ENCODE peak calls at places on chromosome 14, in ten cellular contexts. N, V, U, W, G, O, L, T, J and Z are unnamed samples.

GRCh38 chr14:60508707-60509437 is at the start of gene SIX6:
- DNase-seq in N (peak), O (no peak), G (no peak), U (no peak), J (no peak), L (peak), T (no peak), W (no peak), V (no peak), Z (peak)

GRCh38 chr14:52974406-52974805 is 23.6 kb upstream of the FERMT2 start:
- DNase-seq in U (no peak), T (no peak), N (peak), W (no peak), G (no peak), V (no peak), L (no peak), O (no peak), J (no peak), Z (no peak)

GRCh38 chr14:69317780-69318179 is 57.8 kb downstream of the GALNT16 start:
- DNase-seq in O (no peak), U (no peak), J (no peak), V (no peak), N (no peak), W (no peak), T (no peak), G (peak), L (peak), Z (no peak)

GRCh38 chr14:29892327-29892726 is 35.3 kb downstream of the PRKD1 start:
- DNase-seq in T (no peak), O (no peak), W (no peak), L (no peak), V (no peak), J (no peak), U (no peak), G (no peak), N (peak), Z (no peak)

GRCh38 chr14:97788364-97788763 is 991.2 kb downstream of the VRK1 start:
- DNase-seq in T (no peak), G (no peak), U (no peak), V (no peak), J (no peak), O (no peak), L (no peak), N (no peak), W (no peak), Z (no peak)

GRCh38 chr14:80095623-80096022 is 115.7 kb downstream of the DIO2 start:
- DNase-seq in O (no peak), U (peak), N (peak), L (no peak), T (no peak), W (no peak), J (no peak), G (no peak), V (no peak), Z (no peak)

GRCh38 chr14:68018598-68018997 is 199.0 kb downstream of the RAD51B start:
- DNase-seq in U (no peak), N (no peak), W (no peak), T (no peak), O (no peak), J (no peak), G (no peak), L (no peak), V (no peak), Z (no peak)

GRCh38 chr14:58981840-58982239 is 206.6 kb upstream of the DAAM1 start:
- DNase-seq in J (no peak), N (no peak), O (no peak), L (no peak), G (no peak), W (no peak), V (no peak), U (no peak), T (no peak), Z (no peak)

GRCh38 chr14:89908712-89909450 is 45.6 kb downstream of the EFCAB11 start:
- DNase-seq in N (no peak), O (no peak), W (no peak), J (no peak), V (no peak), T (no peak), U (no peak), G (no peak), L (no peak), Z (no peak)

GRCh38 chr14:76776306-76777251 is 15.3 kb downstream of the VASH1 start:
- DNase-seq in V (no peak), U (no peak), N (no peak), G (peak), T (no peak), L (no peak), J (no peak), W (no peak), O (no peak), Z (no peak)

GRCh38 chr14:77036484-77037337 is 8.2 kb upstream of the IRF2BPL start:
- DNase-seq in J (no peak), T (no peak), W (no peak), O (no peak), U (no peak), N (no peak), V (no peak), L (no peak), G (peak), Z (no peak)

GRCh38 chr14:59920378-59920683 is 387 bp downstream of the LRRC9 start:
- DNase-seq in N (no peak), O (no peak), W (no peak), J (no peak), V (no peak), U (no peak), T (no peak), G (no peak), L (peak), Z (no peak)

GRCh38 chr14:57261604-57262003 is 7.1 kb downstream of the EXOC5 start:
- DNase-seq in W (no peak), O (no peak), T (no peak), L (no peak), V (no peak), J (no peak), N (no peak), U (no peak), G (peak), Z (no peak)

GRCh38 chr14:32038876-32039275 is 38.2 kb upstream of the ARHGAP5 start:
- DNase-seq in O (no peak), N (peak), V (no peak), W (no peak), T (no peak), G (no peak), J (no peak), U (no peak), L (no peak), Z (no peak)

GRCh38 chr14:42527141-42527540 is 920.5 kb downstream of the LRFN5 start:
- DNase-seq in J (no peak), V (no peak), T (no peak), U (no peak), N (no peak), L (no peak), W (no peak), G (no peak), O (no peak), Z (no peak)

GRCh38 chr14:64762044-64763034 is 58.1 kb downstream of the PLEKHG3 start:
- DNase-seq in W (peak), N (peak), L (no peak), J (no peak), T (peak), V (no peak), O (peak), G (no peak), U (peak), Z (peak)

GRCh38 chr14:68659021-68659931 is 133.6 kb downstream of the ZFP36L1 start:
- DNase-seq in L (no peak), G (peak), N (peak), J (no peak), U (no peak), V (no peak), W (no peak), T (no peak), O (no peak), Z (no peak)

GRCh38 chr14:52355016-52355430 is 40.9 kb downstream of the PTGER2 start:
- DNase-seq in O (no peak), W (no peak), V (peak), T (no peak), L (no peak), G (no peak), N (peak), U (peak), J (no peak), Z (no peak)

GRCh38 chr14:36690301-36691020 is 28.8 kb downstream of the PAX9 start:
- DNase-seq in O (no peak), L (no peak), N (peak), G (no peak), J (no peak), T (no peak), V (no peak), U (no peak), W (no peak), Z (no peak)

GRCh38 chr14:102830474-102831045 is 53.3 kb downstream of the TRAF3 start:
- DNase-seq in J (no peak), U (no peak), L (no peak), V (no peak), W (no peak), T (no peak), G (no peak), O (no peak), N (no peak), Z (no peak)

GRCh38 chr14:71400821-71401447 is 493.7 kb downstream of the PCNX1 start:
- DNase-seq in T (no peak), L (no peak), U (no peak), O (no peak), V (no peak), G (no peak), N (peak), J (no peak), W (no peak), Z (no peak)

GRCh38 chr14:71405676-71406075 is 498.4 kb downstream of the PCNX1 start:
- DNase-seq in U (no peak), J (no peak), W (no peak), V (no peak), L (no peak), G (no peak), N (no peak), T (no peak), O (no peak), Z (no peak)

GRCh38 chr14:71408362-71409035 is 501.2 kb downstream of the PCNX1 start:
- DNase-seq in T (no peak), N (peak), U (no peak), J (no peak), L (no peak), V (no peak), G (no peak), O (no peak), W (no peak), Z (no peak)

GRCh38 chr14:71399057-71399487 is 491.8 kb downstream of the PCNX1 start:
- DNase-seq in V (no peak), L (peak), N (peak), J (no peak), T (no peak), O (no peak), U (no peak), G (no peak), W (no peak), Z (peak)

DNA sequence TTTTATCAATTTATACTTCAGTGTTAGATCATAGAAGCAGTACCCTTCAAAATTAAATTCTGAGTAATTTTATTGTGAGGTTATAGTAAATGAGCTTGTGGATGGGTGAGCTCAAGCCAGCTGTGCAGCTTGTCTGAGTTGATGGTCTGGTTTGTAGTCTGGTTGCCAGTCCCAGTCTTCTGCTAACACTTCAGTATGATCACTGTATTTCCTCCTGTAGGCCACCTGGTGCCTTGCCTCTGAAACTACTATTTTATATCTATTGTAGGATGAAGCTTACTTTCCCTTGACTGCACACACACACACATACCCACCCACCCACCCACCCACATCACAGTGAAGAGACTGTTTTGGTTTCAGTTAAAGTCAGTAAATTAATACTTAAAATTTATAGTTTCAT is 496.4 kb downstream of the PCNX1 start:
- DNase-seq in J (peak), W (no peak), N (peak), L (peak), U (no peak), V (no peak), T (no peak), O (no peak), G (no peak), Z (peak)
- TF ChIP-seq CTCF in J (no peak), W (no peak), N (no peak), L (peak), U (no peak), V (peak), T (no peak), O (no peak), G (peak), Z (peak)

GRCh38 chr14:40129162-40129561 is 696.9 kb upstream of the FBXO33 start:
- DNase-seq in V (no peak), U (no peak), L (no peak), T (no peak), O (no peak), G (no peak), W (no peak), N (no peak), J (no peak), Z (no peak)
- TF ChIP-seq CTCF in V (no peak), U (no peak), L (no peak), T (no peak), O (no peak), G (no peak), W (no peak), N (no peak), J (no peak), Z (no peak)

GRCh38 chr14:20607617-20608016 is 16.4 kb upstream of the RNASE12 start:
- DNase-seq in V (no peak), N (no peak), G (no peak), T (no peak), O (no peak), L (no peak), W (no peak), J (no peak), U (no peak), Z (no peak)
- TF ChIP-seq CTCF in V (no peak), N (no peak), G (no peak), T (no peak), O (no peak), L (no peak), W (no peak), J (no peak), U (no peak), Z (no peak)

DNA sequence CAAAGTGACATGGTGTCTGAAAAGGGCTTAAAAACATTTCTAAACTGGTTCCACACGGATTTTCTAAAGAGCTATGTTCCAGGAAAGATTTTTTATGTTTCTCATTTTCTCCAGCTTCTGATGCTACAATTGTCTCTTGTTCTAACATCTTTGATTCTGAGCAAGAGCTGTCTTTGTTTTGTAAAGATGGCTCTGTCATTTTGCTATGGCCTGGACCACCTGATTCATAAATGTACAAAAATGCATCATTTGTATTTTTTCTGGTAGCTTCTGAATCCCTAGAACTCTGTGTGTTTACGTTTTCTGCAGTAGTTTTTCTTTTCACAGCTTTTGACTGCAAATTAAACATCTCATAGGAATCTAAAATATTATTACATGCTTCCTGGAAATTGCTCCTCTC is 3.2 kb downstream of the MLH3 start:
- DNase-seq in N (no peak), U (no peak), T (no peak), O (no peak), G (no peak), W (no peak), V (no peak), J (no peak), L (no peak), Z (no peak)
- TF ChIP-seq CTCF in N (no peak), U (no peak), T (no peak), O (no peak), G (no peak), W (no peak), V (no peak), J (no peak), L (no peak), Z (no peak)

DNA sequence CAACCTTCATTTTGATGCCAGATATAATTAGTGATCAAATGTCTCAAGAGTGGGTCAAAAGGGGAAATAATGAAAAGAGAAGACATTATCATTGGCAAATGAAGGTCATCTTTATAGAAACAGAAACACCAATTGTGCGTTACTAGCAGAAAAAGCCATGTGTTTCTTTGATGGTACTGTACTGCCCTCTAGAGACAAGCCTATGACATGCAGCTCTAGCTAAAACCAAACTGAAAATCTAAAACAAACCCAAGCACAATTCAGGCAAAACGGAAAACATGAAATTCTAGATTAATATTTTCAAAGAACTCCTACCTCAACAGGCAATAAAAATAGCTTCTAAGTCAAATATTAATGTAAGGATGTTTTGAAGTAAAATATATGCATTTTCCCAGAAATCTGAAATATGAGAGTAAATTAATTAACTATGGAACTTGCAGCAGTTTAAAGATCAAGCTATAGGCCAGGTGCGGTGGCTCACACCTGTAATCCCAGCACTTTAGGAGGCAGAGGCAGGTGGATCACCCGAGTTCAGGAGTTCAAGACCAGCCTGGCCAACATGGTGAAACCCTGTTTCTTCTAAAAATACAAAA is 115.4 kb downstream of the KLHL28 start:
- DNase-seq in O (no peak), J (peak), T (no peak), N (peak), L (peak), W (no peak), V (peak), G (no peak), U (peak), Z (peak)
- TF ChIP-seq CTCF in O (peak), J (peak), T (peak), N (peak), L (peak), W (peak), V (peak), G (peak), U (peak), Z (peak)

DNA sequence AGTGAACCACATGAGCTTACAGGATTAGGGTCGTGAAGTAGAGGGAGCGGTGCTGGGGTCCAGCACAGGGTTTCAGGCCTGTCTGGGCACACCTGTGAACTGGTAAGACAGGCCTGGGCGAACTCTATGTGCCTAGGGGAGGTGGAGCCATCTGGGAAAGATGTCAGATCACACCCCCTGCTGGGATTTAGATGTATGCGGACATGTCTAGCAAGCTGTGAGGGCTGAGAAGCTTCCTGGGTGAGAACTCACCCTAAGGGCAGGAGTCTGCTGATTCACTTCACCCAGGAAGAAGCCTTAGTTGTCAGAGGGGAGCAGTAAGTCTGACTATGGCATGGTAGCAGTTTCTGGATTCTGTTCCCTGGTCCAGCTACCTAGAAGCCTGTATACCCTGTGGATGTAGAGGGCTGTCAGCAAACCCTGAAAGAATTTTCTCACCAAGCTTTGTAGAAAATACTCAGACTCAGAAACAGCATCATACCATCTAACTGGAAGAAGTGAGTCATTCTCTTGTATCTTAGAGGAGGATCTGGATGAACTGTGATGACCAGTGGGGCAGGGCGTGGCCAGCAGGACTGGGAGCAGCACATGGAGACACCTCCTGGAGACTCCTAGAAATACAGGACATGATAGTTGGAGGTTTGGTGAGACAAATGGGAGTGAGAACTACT is 11.2 kb upstream of the PYGL start:
- DNase-seq in J (no peak), V (peak), W (peak), L (peak), T (no peak), O (no peak), U (peak), N (peak), G (peak), Z (peak)
- TF ChIP-seq CTCF in J (no peak), V (peak), W (no peak), L (no peak), T (no peak), O (no peak), U (peak), N (peak), G (peak), Z (no peak)

DNA sequence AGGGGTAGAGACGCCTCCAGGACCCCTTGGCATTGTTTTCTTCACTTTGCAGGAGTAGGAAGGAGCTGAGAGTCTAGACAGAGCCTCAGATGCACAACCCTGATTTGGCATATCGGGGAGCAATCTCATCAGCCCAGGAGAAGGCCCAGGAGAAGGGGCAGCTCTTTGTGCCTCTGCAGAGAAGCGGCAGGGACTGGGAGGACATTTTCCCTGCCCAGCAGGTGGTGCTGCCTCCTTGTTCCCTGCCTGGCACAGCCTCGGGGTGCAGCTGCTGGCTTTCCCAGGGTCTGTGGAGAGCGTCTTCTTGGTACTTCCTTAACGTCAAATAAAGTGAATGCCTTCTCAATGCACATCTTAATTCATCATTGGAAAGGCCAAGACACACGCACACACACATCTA is 419.5 kb downstream of the TMEM121 start:
- DNase-seq in O (no peak), V (no peak), G (no peak), W (no peak), T (peak), N (no peak), L (no peak), J (no peak), U (no peak), Z (peak)
- TF ChIP-seq CTCF in O (no peak), V (peak), G (peak), W (no peak), T (peak), N (no peak), L (peak), J (no peak), U (no peak), Z (peak)

GRCh38 chr14:54981698-54982097 is 45.2 kb downstream of the WDHD1 start:
- DNase-seq in J (no peak), G (no peak), V (no peak), O (no peak), W (no peak), L (no peak), T (no peak), U (no peak), N (peak), Z (no peak)
- TF ChIP-seq CTCF in J (no peak), G (peak), V (peak), O (peak), W (no peak), L (no peak), T (no peak), U (no peak), N (peak), Z (no peak)

DNA sequence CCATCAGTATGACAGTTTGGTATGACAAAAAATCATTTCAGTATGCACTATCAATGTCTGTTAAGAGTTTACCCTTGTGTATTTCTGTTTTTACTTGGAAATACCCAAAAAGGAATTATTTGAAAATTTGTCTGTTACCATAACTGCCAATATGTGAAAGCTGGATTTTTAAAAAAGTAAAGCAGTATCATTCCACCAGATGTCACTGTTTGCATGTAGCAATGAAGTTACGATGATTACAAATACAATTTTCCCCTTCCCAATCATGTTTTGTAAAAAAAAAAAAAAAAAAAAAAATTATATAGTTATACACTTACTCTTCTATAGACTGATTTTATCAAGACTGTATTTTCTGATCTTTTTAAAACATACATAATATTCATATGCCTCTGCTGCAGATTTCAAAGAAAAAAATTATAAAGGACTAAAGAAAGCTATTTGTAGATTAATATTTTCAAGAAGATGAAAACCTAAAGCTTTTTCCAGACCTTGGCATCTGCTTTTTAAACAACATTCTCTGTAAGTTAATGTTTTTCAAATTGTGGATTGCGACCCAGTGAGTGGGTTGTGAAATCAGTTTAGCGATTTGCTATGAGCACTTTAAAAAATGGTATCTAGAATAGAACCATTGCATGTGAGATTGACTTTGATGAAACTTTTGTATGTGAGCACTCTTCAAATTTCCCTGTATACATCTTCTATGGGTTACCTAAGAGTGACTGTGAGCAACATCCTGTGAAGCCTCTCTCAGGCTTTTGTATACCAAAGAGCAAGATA is 114.2 kb downstream of the TTC6 start:
- DNase-seq in G (no peak), O (no peak), T (no peak), N (peak), L (no peak), W (no peak), U (no peak), V (no peak), J (no peak), Z (no peak)
- TF ChIP-seq CTCF in G (peak), O (peak), T (no peak), N (peak), L (no peak), W (no peak), U (peak), V (peak), J (no peak), Z (peak)